ENCODE peak calls at places on chromosome 14, in five cellular contexts. W is CD4-positive, alpha-beta T cell; M is lung microvascular endothelial cell; J is stimulated activated CD4-positive, alpha-beta T cell treated with anti-CD3 and anti-CD28 coated beads, Interleukin-1b, Interleukin-23, amount 100 ng/mL, for 24 hours; U is spleen. A is an unnamed sample.

GRCh38 chr14:94376108-94376975 is 12.1 kb downstream of the SERPINA1 start:
- DNase-seq in W (no peak), M (no peak), J (no peak), U (no peak), A (no peak)

GRCh38 chr14:20356422-20356821 is 13.0 kb downstream of the PARP2 start:
- DNase-seq in W (no peak), M (no peak), J (no peak), U (no peak), A (no peak)

GRCh38 chr14:89276424-89276975 is 140.5 kb downstream of the FOXN3 start:
- DNase-seq in W (no peak), M (peak; percentile 19), J (peak; percentile 66), U (no peak), A (no peak)

GRCh38 chr14:39339003-39339402 is 93.2 kb downstream of the FBXO33 start:
- DNase-seq in W (no peak), M (no peak), J (no peak), U (no peak), A (no peak)

GRCh38 chr14:31154956-31155355 is 52.6 kb downstream of the HECTD1 start:
- DNase-seq in W (no peak), M (no peak), J (no peak), U (no peak), A (no peak)

GRCh38 chr14:55430024-55430690 is 10.3 kb downstream of the TBPL2 start:
- DNase-seq in W (peak; percentile 48), M (peak; percentile 86), J (no peak), U (no peak), A (peak; percentile 68)

GRCh38 chr14:36515896-36516718 is 3.9 kb downstream of the NKX2-1 start:
- DNase-seq in W (no peak), M (no peak), J (no peak), U (no peak), A (no peak)

GRCh38 chr14:94571395-94571794 is 9.8 kb upstream of the SERPINA5 start:
- DNase-seq in W (no peak), M (no peak), J (no peak), U (no peak), A (no peak)

GRCh38 chr14:102835959-102836358 is 58.7 kb downstream of the TRAF3 start:
- DNase-seq in W (no peak), M (no peak), J (no peak), U (no peak), A (no peak)

GRCh38 chr14:105247715-105248367 is 492 bp upstream of the BTBD6 start:
- DNase-seq in W (no peak), M (no peak), J (no peak), U (peak; percentile 85), A (no peak)

GRCh38 chr14:58078068-58078467 is 73.9 kb downstream of the ARMH4 start:
- DNase-seq in W (no peak), M (no peak), J (no peak), U (no peak), A (no peak)

GRCh38 chr14:100692859-100693558 is 33.7 kb upstream of the DLK1 start:
- DNase-seq in W (no peak), M (peak; percentile 91), J (no peak), U (no peak), A (no peak)

GRCh38 chr14:51328089-51328941 is 88.3 kb downstream of the TMX1 start:
- DNase-seq in W (no peak), M (peak; percentile 66), J (peak; percentile 24), U (no peak), A (no peak)

GRCh38 chr14:103072595-103073366 is 11.2 kb upstream of the LBHD2 start:
- DNase-seq in W (no peak), M (peak; percentile 34), J (no peak), U (peak; percentile 75), A (no peak)

GRCh38 chr14:77185093-77185465 is 3.5 kb downstream of the TMEM63C start:
- DNase-seq in W (no peak), M (no peak), J (no peak), U (no peak), A (no peak)

GRCh38 chr14:72677664-72678063 is 216.2 kb downstream of the DPF3 start:
- DNase-seq in W (no peak), M (peak; percentile 34), J (no peak), U (no peak), A (no peak)

GRCh38 chr14:30966415-30967363 is 58.8 kb upstream of the AP4S1 start:
- DNase-seq in W (no peak), M (peak; percentile 54), J (no peak), U (no peak), A (no peak)

GRCh38 chr14:90721619-90722305 is 94.5 kb downstream of the TTC7B start:
- DNase-seq in W (no peak), M (peak; percentile 41), J (no peak), U (no peak), A (no peak)

GRCh38 chr14:77275855-77276153 is 4.8 kb upstream of the NGB start:
- DNase-seq in W (no peak), M (no peak), J (no peak), U (no peak), A (no peak)

GRCh38 chr14:53491256-53491905 is 338.3 kb upstream of the DDHD1 start:
- DNase-seq in W (no peak), M (peak; percentile 9), J (no peak), U (no peak), A (no peak)

GRCh38 chr14:77260631-77261030 is 10.4 kb downstream of the NGB start:
- DNase-seq in W (no peak), M (no peak), J (no peak), U (no peak), A (no peak)

GRCh38 chr14:72173038-72173720 is 240.9 kb downstream of the RGS6 start:
- DNase-seq in W (no peak), M (no peak), J (no peak), U (no peak), A (no peak)

GRCh38 chr14:31283568-31284252 is 76.1 kb upstream of the HECTD1 start:
- DNase-seq in W (no peak), M (peak; percentile 71), J (no peak), U (no peak), A (no peak)

GRCh38 chr14:59478540-59478939 is 5.7 kb downstream of the L3HYPDH start:
- DNase-seq in W (no peak), M (no peak), J (no peak), U (no peak), A (no peak)

GRCh38 chr14:69879175-69880047 is at the start of gene SMOC1:
- DNase-seq in W (no peak), M (peak; percentile 38), J (peak; percentile 31), U (peak; percentile 82), A (no peak)